ENCODE peak calls at places on chromosomes 1 and 21, in ten cellular contexts. R is breast epithelium; F is heart left ventricle; G is CD8-positive, alpha-beta T cell; N is transverse colon; A is fibroblast of lung; O is ascending aorta; C is hepatocyte; D is AG04450; K is neural progenitor cell. W is an unnamed sample.

GRCh38 chr1:1197551-1198422 is 8.6 kb downstream of the TNFRSF18 start:
- DNase-seq in R (no peak), C (no peak), G (peak), A (no peak), N (peak), F (peak), K (no peak), D (no peak), O (no peak), W (no peak)

GRCh38 chr1:22018583-22019559 is 17.4 kb downstream of the CELA3A start:
- DNase-seq in A (peak), C (no peak), D (no peak), R (no peak), O (no peak), G (peak), K (no peak), F (peak), N (peak), W (peak)

GRCh38 chr1:37127254-37127748 is 93.0 kb upstream of the GRIK3 start:
- DNase-seq in C (no peak), F (no peak), R (no peak), A (no peak), N (no peak), D (no peak), O (no peak), G (no peak), K (no peak), W (no peak)

GRCh38 chr21:31484219-31484618 is 140.2 kb upstream of the TIAM1 start:
- DNase-seq in O (no peak), N (no peak), D (no peak), F (no peak), C (no peak), A (no peak), R (no peak), K (no peak), G (no peak), W (no peak)

GRCh38 chr1:178536329-178536728 is 23.4 kb downstream of the TEX35 start:
- DNase-seq in F (no peak), O (no peak), G (no peak), N (no peak), A (no peak), R (no peak), D (no peak), K (no peak), C (no peak), W (no peak)

GRCh38 chr1:99268021-99268420 is 3.7 kb downstream of the PLPPR4 start:
- DNase-seq in O (no peak), R (no peak), N (no peak), D (no peak), F (no peak), G (no peak), A (no peak), K (no peak), C (no peak), W (no peak)

GRCh38 chr1:184881941-184882648 is 92.2 kb downstream of the NIBAN1 start:
- DNase-seq in R (no peak), C (no peak), F (no peak), A (peak), G (no peak), K (peak), O (no peak), N (no peak), D (no peak), W (no peak)

GRCh38 chr21:15732290-15732995 is 2.7 kb downstream of the USP25 start:
- DNase-seq in O (no peak), G (peak), K (no peak), A (peak), D (no peak), F (no peak), N (no peak), C (peak), R (no peak), W (peak)

GRCh38 chr1:203839081-203839480 is 22.3 kb upstream of the SNRPE start:
- DNase-seq in N (no peak), D (peak), R (no peak), K (no peak), C (no peak), F (no peak), O (no peak), A (peak), G (no peak), W (no peak)

GRCh38 chr1:22328331-22329170 is 123.1 kb upstream of the ZBTB40 start:
- DNase-seq in G (no peak), C (no peak), D (no peak), A (no peak), N (no peak), O (no peak), F (no peak), R (peak), K (no peak), W (no peak)

GRCh38 chr21:44425307-44425894 is 29.9 kb upstream of the LRRC3 start:
- DNase-seq in N (no peak), F (peak), K (no peak), R (peak), G (no peak), D (no peak), O (no peak), C (no peak), A (no peak), W (no peak)

GRCh38 chr1:41646186-41646585 is 161.7 kb upstream of the EDN2 start:
- DNase-seq in R (no peak), O (no peak), D (no peak), F (no peak), K (no peak), N (no peak), G (no peak), A (no peak), C (no peak), W (no peak)

GRCh38 chr1:91980663-91981062 is 31.5 kb downstream of the BRDT start:
- DNase-seq in O (no peak), R (no peak), K (no peak), A (no peak), N (no peak), C (no peak), F (no peak), D (no peak), G (no peak), W (no peak)

GRCh38 chr1:83028467-83028866 is 970.5 kb downstream of the TTLL7 start:
- DNase-seq in N (no peak), C (no peak), F (no peak), D (no peak), G (no peak), O (no peak), R (no peak), K (no peak), A (no peak), W (no peak)

GRCh38 chr1:210244746-210245367 is 12.3 kb downstream of the SERTAD4 start:
- DNase-seq in F (no peak), O (no peak), C (no peak), G (no peak), A (peak), R (no peak), K (no peak), N (no peak), D (no peak), W (no peak)

GRCh38 chr1:111474521-111474920 is 737 bp downstream of the C1orf162 start:
- DNase-seq in R (no peak), K (no peak), O (no peak), N (no peak), F (no peak), A (no peak), C (no peak), G (no peak), D (no peak), W (no peak)

GRCh38 chr21:35046223-35046690 is 2.8 kb downstream of the RUNX1 start:
- DNase-seq in N (no peak), F (no peak), K (no peak), A (no peak), R (no peak), C (no peak), G (no peak), D (no peak), O (no peak), W (no peak)

GRCh38 chr1:64228181-64228957 is 24.9 kb downstream of the UBE2U start:
- DNase-seq in K (no peak), G (no peak), R (no peak), C (no peak), A (peak), O (no peak), F (no peak), N (no peak), D (no peak), W (no peak)

GRCh38 chr1:72830606-72831390 is 548.5 kb upstream of the NEGR1 start:
- DNase-seq in N (no peak), O (no peak), A (no peak), F (no peak), R (no peak), D (no peak), G (no peak), C (no peak), K (peak), W (no peak)

GRCh38 chr1:36624466-36624865 is 141.8 kb upstream of the CSF3R start:
- DNase-seq in A (no peak), D (no peak), K (no peak), O (no peak), R (no peak), C (no peak), G (no peak), F (no peak), N (no peak), W (no peak)

GRCh38 chr1:153730468-153730988 is 2.7 kb downstream of the INTS3 start:
- DNase-seq in A (no peak), C (no peak), R (no peak), G (no peak), O (no peak), K (no peak), N (no peak), D (no peak), F (no peak), W (no peak)
- H3K4me3 ChIP-seq in A (no peak), C (no peak), R (no peak), G (no peak), O (peak), K (no peak), N (no peak), D (no peak), F (no peak), W (no peak)

GRCh38 chr1:19734056-19734455 is 65.7 kb downstream of the TMCO4 start:
- DNase-seq in F (no peak), K (no peak), C (no peak), G (no peak), O (no peak), D (no peak), A (peak), N (no peak), R (no peak), W (no peak)
- H3K27ac ChIP-seq in F (no peak), K (no peak), C (no peak), G (no peak), O (peak), D (no peak), A (no peak), N (no peak), R (no peak), W (no peak)

GRCh38 chr1:47178665-47179022 is 11.2 kb downstream of the PDZK1IP1 start:
- DNase-seq in D (no peak), C (no peak), K (no peak), N (no peak), G (no peak), A (no peak), R (no peak), O (no peak), F (no peak), W (no peak)

GRCh38 chr1:47179023-47179987 is 10.5 kb downstream of the PDZK1IP1 start:
- DNase-seq in R (peak), F (peak), D (peak), N (peak), O (peak), K (peak), G (peak), A (peak), C (peak), W (peak)

GRCh38 chr1:47181095-47181954 is 8.5 kb downstream of the PDZK1IP1 start:
- DNase-seq in N (no peak), G (no peak), R (no peak), A (no peak), C (no peak), F (no peak), K (no peak), D (no peak), O (no peak), W (no peak)

GRCh38 chr1:47180603-47181094 is 9.2 kb downstream of the PDZK1IP1 start:
- DNase-seq in R (no peak), G (no peak), D (no peak), A (no peak), C (no peak), K (no peak), N (no peak), F (no peak), O (no peak), W (no peak)

DNA sequence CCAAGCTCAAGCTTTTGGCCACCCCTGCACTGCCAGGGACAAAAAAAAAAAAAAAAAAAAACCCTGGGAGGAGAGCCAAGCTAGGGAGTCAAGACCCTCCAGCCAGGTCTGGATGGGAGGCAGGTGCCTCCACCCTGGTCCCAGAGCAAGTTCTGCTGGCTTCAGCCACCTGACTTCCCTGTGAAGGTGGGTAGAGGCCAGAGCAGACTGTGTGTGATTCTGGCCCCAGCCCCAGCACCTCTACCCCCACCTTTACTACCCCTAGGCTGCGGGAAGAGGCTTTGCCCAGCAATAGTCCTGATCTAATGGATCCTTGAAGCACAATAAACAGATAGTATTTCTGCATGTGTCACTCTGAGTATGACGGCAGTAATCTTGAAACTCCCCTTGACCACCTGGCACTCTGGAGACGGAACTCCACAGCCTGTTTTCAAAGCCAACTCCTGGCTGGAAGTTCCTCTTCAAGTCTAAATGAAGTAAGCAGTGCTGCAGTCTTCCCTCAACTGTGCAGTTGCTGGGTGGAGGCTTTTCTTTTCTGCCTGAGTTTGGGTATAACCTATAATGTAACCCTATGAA is 9.8 kb downstream of the PDZK1IP1 start:
- DNase-seq in O (no peak), N (no peak), D (no peak), R (no peak), F (no peak), K (no peak), A (no peak), G (no peak), C (no peak), W (no peak)
- H3K4me3 ChIP-seq in O (peak), N (peak), D (no peak), R (peak), F (peak), K (no peak), A (no peak), G (no peak), C (no peak), W (no peak)

GRCh38 chr1:97936976-97937375 is 16.1 kb upstream of the DPYD start:
- DNase-seq in O (no peak), R (no peak), D (no peak), G (no peak), A (no peak), C (no peak), N (no peak), K (no peak), F (no peak), W (no peak)
- H3K27ac ChIP-seq in O (no peak), R (no peak), D (no peak), G (no peak), A (no peak), C (no peak), N (no peak), K (no peak), F (no peak), W (no peak)

GRCh38 chr1:205976708-205977107 is 26.5 kb downstream of the RAB7B start:
- DNase-seq in D (peak), C (peak), G (no peak), F (peak), A (peak), K (peak), N (no peak), O (no peak), R (no peak), W (no peak)
- H3K4me3 ChIP-seq in D (no peak), C (no peak), G (no peak), F (no peak), A (no peak), K (no peak), N (no peak), O (no peak), R (no peak), W (no peak)

GRCh38 chr1:215055281-215055935 is 27.1 kb upstream of the KCNK2 start:
- DNase-seq in A (no peak), D (no peak), G (no peak), O (no peak), C (peak), R (no peak), F (no peak), N (no peak), K (no peak), W (no peak)
- H3K27ac ChIP-seq in A (no peak), D (no peak), G (no peak), O (no peak), C (peak), R (no peak), F (no peak), N (no peak), K (no peak), W (no peak)